ENCODE peak calls at places on chromosome 18, in seven cellular contexts. L is transverse colon, N is suprapubic skin, B is K562, X is A549, A is HepG2, J is sigmoid colon. S is an unnamed sample. For H3K4me1, the result is how much of the 10 kb centered on the place peaks cover.

GRCh38 chr18:22831441-22831904 is 101.7 kb upstream of the RBBP8 start:
- DNase-seq in L (peak), B (no peak), J (no peak), X (peak), N (no peak), A (peak), S (no peak)

GRCh38 chr18:32549248-32549842 is 78.7 kb upstream of the GAREM1 start:
- DNase-seq in L (peak), N (no peak), J (no peak), X (peak), A (peak), B (peak), S (peak)

GRCh38 chr18:49249523-49249922 is 210.9 kb downstream of the DYM start:
- DNase-seq in X (peak), N (no peak), J (no peak), L (no peak), B (no peak), A (no peak), S (no peak)

GRCh38 chr18:39260565-39260964 is 1695.0 kb upstream of the CELF4 start:
- DNase-seq in N (no peak), A (no peak), J (no peak), B (no peak), X (no peak), L (no peak), S (no peak)

GRCh38 chr18:48328473-48329205 is 80.5 kb downstream of the ZBTB7C start:
- DNase-seq in L (no peak), N (no peak), X (peak), J (no peak), B (no peak), A (no peak), S (no peak)

GRCh38 chr18:22279741-22280452 is 110.5 kb downstream of the GATA6 start:
- DNase-seq in J (no peak), N (no peak), L (no peak), B (no peak), A (no peak), X (no peak), S (no peak)

GRCh38 chr18:50644807-50645206 is 84.9 kb downstream of the MAPK4 start:
- DNase-seq in L (no peak), J (no peak), A (peak), B (peak), X (peak), N (no peak), S (no peak)

GRCh38 chr18:59220164-59220783 is 316 bp downstream of the GRP start:
- DNase-seq in B (no peak), X (no peak), L (no peak), N (no peak), J (no peak), A (no peak), S (no peak)

GRCh38 chr18:38900445-38900844 is 1334.8 kb upstream of the CELF4 start:
- DNase-seq in B (no peak), A (no peak), N (no peak), X (no peak), L (no peak), J (no peak), S (no peak)

GRCh38 chr18:22467760-22468553 is 50.2 kb upstream of the CTAGE1 start:
- DNase-seq in B (no peak), A (no peak), J (no peak), X (peak), N (no peak), L (no peak), S (no peak)

GRCh38 chr18:5466256-5466655 is 77.5 kb downstream of the EPB41L3 start:
- DNase-seq in L (no peak), N (no peak), X (no peak), A (no peak), J (no peak), B (no peak), S (no peak)

GRCh38 chr18:57767259-57768050 is 35.7 kb downstream of the ATP8B1 start:
- DNase-seq in B (no peak), N (no peak), X (no peak), A (no peak), J (no peak), L (no peak), S (no peak)

GRCh38 chr18:32349728-32350395 is 120.8 kb downstream of the GAREM1 start:
- DNase-seq in X (peak), A (peak), J (peak), B (no peak), N (peak), L (peak), S (no peak)

DNA sequence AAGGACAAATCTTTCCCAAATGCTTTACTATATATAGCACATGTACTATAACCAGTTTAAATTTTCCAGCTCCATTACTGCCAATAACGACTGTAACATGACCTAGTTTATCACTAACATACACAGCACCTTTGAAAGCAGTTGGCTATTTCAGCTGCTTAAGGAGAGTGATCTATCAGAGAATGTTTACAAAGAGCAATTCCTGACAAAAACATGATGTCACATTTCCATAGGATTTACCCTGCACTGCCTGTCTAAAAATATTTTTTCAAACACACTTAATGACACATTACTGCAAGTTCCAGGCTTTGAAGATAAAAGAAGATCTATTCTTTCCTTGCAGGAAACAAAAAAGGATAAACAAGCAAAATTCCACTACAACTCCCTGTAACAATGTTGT is 40.6 kb downstream of the ZNF516 start:
- DNase-seq in N (no peak), A (no peak), X (no peak), L (no peak), B (no peak), J (no peak), S (no peak)
- H3K4me1 ChIP-seq in N (under half), A (half or more), X (under half), L (under half), B (under half), J (half or more), S (half or more)

DNA sequence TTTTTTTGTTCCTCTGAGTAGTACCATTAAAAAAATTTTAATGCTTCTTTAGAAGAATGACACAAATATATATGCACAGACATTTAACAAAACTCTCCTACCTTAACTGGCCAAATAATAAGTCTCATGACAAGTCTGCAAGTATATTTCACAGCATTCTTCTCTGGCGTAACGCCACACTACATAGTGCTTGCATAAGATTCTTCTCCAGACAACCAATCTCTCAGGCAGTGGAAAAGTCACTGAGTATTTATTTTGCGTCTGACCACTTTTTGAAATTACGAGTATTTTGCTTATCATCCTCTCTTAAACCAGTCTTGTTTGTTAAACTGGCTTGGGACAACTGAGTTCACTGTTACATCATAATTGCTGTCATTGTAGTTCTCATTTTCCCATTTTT is 749.2 kb downstream of the ADCYAP1 start:
- DNase-seq in J (no peak), N (no peak), B (no peak), A (no peak), X (no peak), L (no peak), S (no peak)
- H3K4me3 ChIP-seq in J (no peak), N (no peak), B (no peak), A (no peak), X (no peak), L (no peak), S (no peak)

GRCh38 chr18:40357536-40357935 is 1597.5 kb upstream of the PIK3C3 start:
- DNase-seq in A (no peak), X (no peak), N (no peak), J (no peak), B (no peak), L (no peak), S (no peak)

GRCh38 chr18:40355701-40356100 is 1599.3 kb upstream of the PIK3C3 start:
- DNase-seq in A (no peak), N (no peak), B (no peak), X (no peak), J (no peak), L (no peak), S (no peak)

GRCh38 chr18:40356153-40356552 is 1598.9 kb upstream of the PIK3C3 start:
- DNase-seq in X (no peak), N (no peak), B (no peak), L (no peak), J (no peak), A (no peak), S (no peak)
- TF ChIP-seq EP300 in X (no peak), N (no peak), B (no peak), L (no peak), J (no peak), A (no peak), S (no peak)

GRCh38 chr18:10298346-10298745 is 156.1 kb upstream of the APCDD1 start:
- DNase-seq in L (no peak), B (no peak), N (no peak), A (no peak), J (no peak), X (no peak), S (no peak)
- H3K4me1 ChIP-seq in L (under half), B (under half), N (under half), A (under half), J (under half), X (under half), S (under half)

GRCh38 chr18:61323951-61324350 is 9.3 kb upstream of the CDH20 start:
- DNase-seq in L (no peak), X (no peak), N (no peak), B (no peak), J (no peak), A (no peak), S (no peak)

GRCh38 chr18:61331051-61331450 is 2.2 kb upstream of the CDH20 start:
- DNase-seq in N (no peak), X (no peak), A (no peak), L (no peak), B (no peak), J (no peak), S (no peak)

GRCh38 chr18:61322265-61322873 is 10.9 kb upstream of the CDH20 start:
- DNase-seq in N (no peak), L (peak), B (peak), X (peak), J (no peak), A (peak), S (no peak)

GRCh38 chr18:61329398-61329797 is 3.8 kb upstream of the CDH20 start:
- DNase-seq in B (no peak), L (no peak), X (no peak), N (no peak), J (no peak), A (no peak), S (no peak)

DNA sequence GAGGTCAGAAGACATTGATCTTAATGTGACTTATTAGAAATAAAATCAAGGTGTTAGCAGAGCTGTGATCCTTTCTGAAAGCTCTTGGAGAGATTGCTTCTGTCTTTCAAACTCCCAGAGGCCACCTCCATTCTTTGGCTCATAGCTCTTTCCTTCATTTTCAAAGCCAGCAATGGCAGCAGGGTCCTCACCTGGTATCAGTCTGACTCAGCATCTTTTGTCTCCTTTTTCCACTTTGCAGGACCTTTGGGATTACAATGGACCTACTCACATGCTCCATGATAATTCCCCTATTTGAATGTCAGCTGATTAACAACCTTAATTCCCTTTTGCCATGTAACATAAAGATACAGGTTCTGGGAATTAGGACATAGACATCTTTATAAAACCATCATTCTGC is 6.8 kb upstream of the CDH20 start:
- DNase-seq in J (no peak), A (no peak), L (no peak), N (no peak), B (no peak), X (no peak), S (no peak)
- H3K4me3 ChIP-seq in J (no peak), A (no peak), L (no peak), N (no peak), B (no peak), X (no peak), S (no peak)

DNA sequence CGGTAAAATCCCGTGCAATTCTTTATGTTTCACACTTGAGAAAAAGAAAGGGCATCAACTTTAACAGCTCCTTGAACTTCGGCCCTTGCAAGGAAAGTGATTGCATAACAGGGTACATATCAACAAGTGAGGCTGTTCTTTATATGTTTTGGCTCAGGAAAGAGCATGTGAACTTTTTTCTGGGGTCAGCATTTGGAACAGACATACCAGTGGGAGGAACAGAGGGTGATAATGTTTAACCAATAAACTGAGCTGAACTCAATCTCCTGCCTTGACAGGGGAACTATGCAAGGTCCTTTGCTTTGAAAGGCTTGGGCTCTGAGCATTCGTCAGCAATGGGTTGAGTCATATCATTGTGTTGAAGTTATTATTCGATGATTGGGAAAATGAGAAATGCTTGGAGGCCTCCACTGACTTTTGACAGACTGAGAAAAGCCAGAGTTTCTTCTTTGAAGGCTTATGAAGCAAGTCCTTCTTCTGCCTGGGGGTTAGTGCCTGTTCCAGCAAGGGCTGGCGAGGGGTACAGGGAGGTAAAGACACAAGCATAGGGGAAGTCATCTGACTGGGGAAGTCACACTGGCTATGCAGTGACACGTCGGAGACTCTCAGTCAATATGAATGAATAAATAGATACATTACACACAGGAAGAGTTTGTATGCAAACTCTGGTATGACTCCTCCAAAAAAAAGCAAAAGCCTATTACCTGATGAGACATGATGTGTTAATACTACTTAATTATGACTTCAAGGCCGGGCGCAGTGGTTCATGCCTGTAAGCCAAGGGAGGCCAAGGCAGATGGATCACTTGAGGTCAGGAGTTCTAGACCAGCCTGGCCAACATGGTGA is 57.2 kb downstream of the CYB5A start:
- DNase-seq in L (peak), N (no peak), J (peak), B (no peak), X (peak), A (peak), S (no peak)
- TF ChIP-seq EP300 in L (peak), N (no peak), J (peak), B (no peak), X (peak), A (peak), S (no peak)

DNA sequence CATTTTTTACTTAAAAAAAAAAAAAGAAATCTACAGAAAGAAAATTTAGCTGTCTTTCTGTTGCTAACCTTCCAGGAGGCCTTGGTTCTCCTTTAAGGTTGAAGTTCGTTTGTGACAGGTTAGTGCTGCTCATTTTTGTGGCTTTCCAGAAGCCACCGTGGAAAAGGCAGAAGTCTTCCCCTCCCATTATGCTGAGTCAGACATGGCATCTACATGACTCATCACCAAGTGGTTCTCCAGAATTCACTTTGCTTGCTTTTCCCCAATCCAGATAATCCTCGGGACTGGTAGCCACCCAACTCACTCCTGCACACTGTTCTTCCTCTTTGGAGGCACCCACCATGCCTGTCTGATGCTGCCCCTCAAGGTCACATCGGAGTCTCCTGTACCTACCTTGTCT is 228.7 kb downstream of the PIK3C3 start:
- DNase-seq in X (peak), N (no peak), B (no peak), A (no peak), J (no peak), L (no peak), S (no peak)
- H3K4me1 ChIP-seq in X (under half), N (under half), B (under half), A (under half), J (under half), L (under half), S (under half)

GRCh38 chr18:37394610-37394965 is 171.0 kb downstream of the CELF4 start:
- DNase-seq in A (no peak), B (no peak), J (no peak), N (no peak), L (no peak), X (no peak), S (no peak)
- H3K4me3 ChIP-seq in A (no peak), B (no peak), J (no peak), N (peak), L (no peak), X (no peak), S (peak)

GRCh38 chr18:31206787-31207381 is 44.2 kb upstream of the DSC1 start:
- DNase-seq in J (no peak), N (peak), B (peak), L (peak), A (peak), X (peak), S (no peak)
- TF ChIP-seq EP300 in J (no peak), N (no peak), B (no peak), L (no peak), A (no peak), X (no peak), S (no peak)